ENCODE peak calls at places on chromosomes 3 and 15, in four cellular contexts. Q is cardiac muscle cell, W is right cardiac atrium, B is Peyer's patch. M is an unnamed sample. For H3K4me1, the result is how much of the 10 kb centered on the place peaks cover.

GRCh38 chr15:23069496-23070166 is 30.3 kb upstream of the TUBGCP5 start:
- DNase-seq in Q (no peak), B (no peak), W (no peak), M (no peak)

GRCh38 chr15:60673918-60674558 is 195.1 kb upstream of the ICE2 start:
- DNase-seq in Q (no peak), W (peak), B (no peak), M (no peak)

GRCh38 chr3:196168808-196169391 is 42.3 kb downstream of the ZDHHC19 start:
- DNase-seq in W (no peak), Q (no peak), B (no peak), M (no peak)

GRCh38 chr3:173770796-173771573 is 373.4 kb downstream of the NLGN1 start:
- DNase-seq in Q (no peak), B (no peak), W (no peak), M (no peak)

GRCh38 chr3:106620646-106621045 is 751.8 kb upstream of the CBLB start:
- DNase-seq in W (no peak), B (no peak), Q (no peak), M (no peak)

GRCh38 chr3:123093696-123094095 is 26.9 kb downstream of the PDIA5 start:
- DNase-seq in B (no peak), Q (no peak), W (no peak), M (no peak)

GRCh38 chr3:134453631-134454030 is 32.2 kb downstream of the ANAPC13 start:
- DNase-seq in Q (no peak), W (no peak), B (no peak), M (no peak)

GRCh38 chr3:39141211-39141995 is 12.0 kb downstream of the CSRNP1 start:
- DNase-seq in B (peak), Q (no peak), W (peak), M (peak)

GRCh38 chr3:123859177-123859576 is 25.0 kb downstream of the MYLK start:
- DNase-seq in Q (no peak), B (no peak), W (no peak), M (no peak)

GRCh38 chr3:11367116-11367781 is 95.1 kb downstream of the ATG7 start:
- DNase-seq in Q (no peak), B (no peak), W (peak), M (no peak)

GRCh38 chr15:98904466-98905048 is 103.0 kb downstream of the PGPEP1L start:
- DNase-seq in B (no peak), Q (no peak), W (no peak), M (no peak)

GRCh38 chr15:43912208-43912607 is 85.4 kb downstream of the WDR76 start:
- DNase-seq in W (no peak), B (no peak), Q (no peak), M (no peak)

GRCh38 chr15:60124460-60125070 is 120.5 kb downstream of the FOXB1 start:
- DNase-seq in Q (no peak), B (no peak), W (no peak), M (no peak)

GRCh38 chr3:20394243-20394642 is 208.2 kb upstream of the SGO1 start:
- DNase-seq in B (no peak), Q (no peak), W (no peak), M (no peak)

GRCh38 chr3:74789111-74789510 is 174.7 kb upstream of the CNTN3 start:
- DNase-seq in Q (no peak), W (no peak), B (no peak), M (no peak)

GRCh38 chr3:27322634-27323033 is 46.5 kb downstream of the NEK10 start:
- DNase-seq in B (no peak), Q (no peak), W (no peak), M (no peak)

GRCh38 chr3:46860381-46861292 is 2.6 kb downstream of the MYL3 start:
- DNase-seq in Q (peak), W (peak), B (no peak), M (peak)

GRCh38 chr3:197302696-197303341 is 4.4 kb upstream of the DLG1 start:
- DNase-seq in Q (no peak), W (no peak), B (no peak), M (no peak)

GRCh38 chr15:75161788-75162414 is 39.8 kb upstream of the C15orf39 start:
- DNase-seq in Q (no peak), B (no peak), W (peak), M (peak)

GRCh38 chr3:149767720-149768119 is 15.4 kb upstream of the COMMD2 start:
- DNase-seq in Q (no peak), W (no peak), B (no peak), M (no peak)

GRCh38 chr15:87940763-87941162 is 315.8 kb downstream of the NTRK3 start:
- DNase-seq in W (no peak), B (no peak), Q (no peak), M (no peak)

GRCh38 chr15:60477991-60478632 is 830 bp downstream of the ICE2 start:
- DNase-seq in Q (peak), W (no peak), B (no peak), M (no peak)

DNA sequence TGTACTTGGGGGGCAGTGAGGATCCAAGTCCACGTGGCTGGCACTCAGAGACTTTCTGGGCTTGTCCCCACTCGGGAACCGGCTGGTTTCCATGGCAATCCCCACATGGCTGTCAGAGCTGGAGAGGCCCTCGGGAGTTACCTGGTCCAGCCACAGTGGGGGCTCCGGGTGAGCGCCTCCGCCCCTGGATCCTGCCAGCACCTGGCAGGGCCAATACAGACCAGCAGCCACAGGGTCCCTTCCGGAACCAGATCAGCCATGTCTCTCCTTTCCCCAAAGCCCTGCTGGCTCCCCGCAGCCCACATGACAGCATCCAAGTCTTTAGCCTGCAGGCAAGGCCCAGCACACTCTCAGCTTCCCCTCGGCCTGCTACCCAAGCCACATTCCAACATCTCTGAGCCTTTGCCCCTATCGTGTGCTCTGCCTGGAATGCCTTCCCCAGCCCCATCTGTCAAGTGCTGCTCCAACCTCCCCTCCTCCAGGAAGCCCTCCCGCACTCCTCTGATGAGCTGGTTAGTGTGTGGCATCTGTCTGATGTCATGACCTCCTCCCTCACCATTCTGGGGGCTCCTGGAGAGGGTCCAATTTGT is 8.6 kb downstream of the PLXND1 start:
- DNase-seq in W (no peak), Q (no peak), B (no peak), M (no peak)
- H3K4me1 ChIP-seq in W (under half), Q (under half), B (half or more), M (half or more)

GRCh38 chr3:172066880-172067778 is 27.8 kb downstream of the FNDC3B start:
- DNase-seq in B (no peak), Q (no peak), W (no peak), M (no peak)
- H3K4me1 ChIP-seq in B (under half), Q (under half), W (under half), M (half or more)

GRCh38 chr15:78950343-78950742 is 5.5 kb upstream of the CTSH start:
- DNase-seq in B (no peak), W (no peak), Q (no peak), M (no peak)
- H3K4me1 ChIP-seq in B (under half), W (under half), Q (under half), M (under half)

GRCh38 chr3:29335438-29335837 is 54.6 kb downstream of the RBMS3 start:
- DNase-seq in W (peak), B (peak), Q (peak), M (peak)
- H3K4me1 ChIP-seq in W (under half), B (under half), Q (under half), M (under half)

DNA sequence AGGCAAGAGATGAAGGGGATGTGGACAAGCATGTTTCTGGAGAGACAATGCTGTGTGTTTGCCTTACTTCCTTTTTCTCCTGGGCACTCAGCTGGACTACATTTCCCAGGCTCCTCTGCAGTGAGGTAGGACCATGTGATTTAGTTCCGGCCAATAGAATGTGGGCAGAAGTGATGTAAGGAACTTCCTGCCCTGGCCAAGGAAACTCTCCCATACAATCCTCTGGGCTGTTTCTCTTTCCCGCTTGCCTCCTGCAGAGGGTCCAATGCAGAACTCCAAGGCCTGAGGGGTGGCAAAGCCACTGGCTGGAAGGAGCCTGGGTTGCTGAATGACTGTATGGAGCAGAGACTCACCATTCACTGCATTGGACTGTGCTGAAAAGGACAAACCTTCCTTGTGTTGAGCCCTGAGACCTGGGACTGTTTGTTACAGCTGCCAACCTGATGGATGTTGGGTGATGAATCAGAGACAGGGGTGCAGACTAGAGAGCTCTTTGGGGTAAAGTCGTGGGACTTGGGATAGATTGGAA is 82.7 kb upstream of the SLC6A6 start:
- DNase-seq in Q (peak), B (peak), W (no peak), M (no peak)
- H3K4me1 ChIP-seq in Q (under half), B (under half), W (under half), M (under half)

DNA sequence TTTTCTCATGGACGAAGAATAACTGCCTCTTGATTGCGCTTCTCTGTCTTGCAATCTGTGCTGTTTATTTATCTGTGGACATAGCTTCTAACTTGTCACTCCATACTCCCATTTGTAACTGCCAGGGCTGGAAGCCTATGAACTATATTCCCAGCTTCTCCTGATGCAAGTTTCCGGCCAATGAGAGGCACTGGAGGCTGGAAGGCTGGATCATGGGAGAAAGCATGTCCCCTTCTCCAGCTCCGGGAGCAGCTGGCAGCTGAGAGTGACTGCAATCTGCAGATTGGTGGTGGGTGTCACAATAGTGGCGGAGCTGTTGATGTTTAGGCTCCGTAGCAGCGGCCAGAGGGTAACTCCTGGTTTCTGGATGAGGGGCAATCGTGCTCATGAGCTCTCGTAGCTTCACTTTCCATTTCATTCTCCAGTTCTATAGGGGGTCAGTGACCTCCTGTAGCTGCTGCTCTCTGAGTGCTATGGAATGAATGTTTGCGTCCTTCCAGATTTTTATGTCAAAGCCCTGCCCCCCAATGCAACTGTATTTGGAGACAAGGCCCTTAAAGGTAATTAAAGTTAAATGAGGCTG is 35.7 kb upstream of the PCSK6 start:
- DNase-seq in Q (no peak), W (no peak), B (no peak), M (no peak)
- H3K4me1 ChIP-seq in Q (under half), W (under half), B (under half), M (under half)

GRCh38 chr15:29937956-29938355 is 115.7 kb upstream of the TJP1 start:
- DNase-seq in B (no peak), W (no peak), Q (no peak), M (no peak)
- H3K4me1 ChIP-seq in B (under half), W (under half), Q (under half), M (under half)

DNA sequence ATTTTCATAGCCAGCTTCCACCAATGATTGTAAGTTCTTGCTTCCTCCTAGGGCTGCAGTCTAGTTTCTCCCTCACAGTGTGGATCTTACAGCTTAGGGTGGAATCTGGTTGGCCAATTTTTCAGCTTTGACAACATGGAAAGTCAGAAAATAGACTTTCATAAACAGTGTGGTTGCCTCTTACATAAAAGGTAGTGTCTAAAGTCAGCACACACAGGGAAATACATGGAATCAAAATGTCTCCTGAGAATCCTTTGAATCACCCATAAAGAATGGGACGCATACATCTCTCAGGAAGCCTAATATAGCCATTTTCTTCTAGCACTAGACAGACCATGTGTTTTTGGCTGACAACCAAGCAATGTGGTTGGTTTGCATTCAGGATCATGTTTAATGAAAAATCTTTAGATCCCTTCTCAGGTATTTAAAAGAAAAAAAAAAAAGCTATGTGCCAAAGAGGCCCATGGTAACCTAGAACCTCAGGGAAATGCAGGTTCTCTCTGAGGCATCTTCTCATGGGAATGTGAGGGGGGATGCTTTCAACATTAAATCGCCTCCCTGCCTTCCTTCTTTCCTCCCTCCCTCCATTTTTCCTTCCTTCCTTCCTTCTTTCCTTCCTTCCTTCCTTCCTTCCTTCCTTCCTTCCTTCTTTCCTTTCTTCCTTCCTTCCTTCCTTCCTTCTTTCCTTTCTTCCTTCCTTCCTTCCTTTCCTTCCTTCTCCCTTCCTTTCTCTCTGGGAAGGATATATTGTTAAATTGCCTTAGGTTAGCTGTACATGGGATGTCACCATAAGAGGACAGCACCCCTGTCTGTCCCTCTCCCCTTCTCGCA is 34.3 kb upstream of the ZBTB38 start:
- DNase-seq in B (no peak), W (no peak), Q (no peak), M (no peak)
- H3K4me1 ChIP-seq in B (under half), W (under half), Q (under half), M (under half)

DNA sequence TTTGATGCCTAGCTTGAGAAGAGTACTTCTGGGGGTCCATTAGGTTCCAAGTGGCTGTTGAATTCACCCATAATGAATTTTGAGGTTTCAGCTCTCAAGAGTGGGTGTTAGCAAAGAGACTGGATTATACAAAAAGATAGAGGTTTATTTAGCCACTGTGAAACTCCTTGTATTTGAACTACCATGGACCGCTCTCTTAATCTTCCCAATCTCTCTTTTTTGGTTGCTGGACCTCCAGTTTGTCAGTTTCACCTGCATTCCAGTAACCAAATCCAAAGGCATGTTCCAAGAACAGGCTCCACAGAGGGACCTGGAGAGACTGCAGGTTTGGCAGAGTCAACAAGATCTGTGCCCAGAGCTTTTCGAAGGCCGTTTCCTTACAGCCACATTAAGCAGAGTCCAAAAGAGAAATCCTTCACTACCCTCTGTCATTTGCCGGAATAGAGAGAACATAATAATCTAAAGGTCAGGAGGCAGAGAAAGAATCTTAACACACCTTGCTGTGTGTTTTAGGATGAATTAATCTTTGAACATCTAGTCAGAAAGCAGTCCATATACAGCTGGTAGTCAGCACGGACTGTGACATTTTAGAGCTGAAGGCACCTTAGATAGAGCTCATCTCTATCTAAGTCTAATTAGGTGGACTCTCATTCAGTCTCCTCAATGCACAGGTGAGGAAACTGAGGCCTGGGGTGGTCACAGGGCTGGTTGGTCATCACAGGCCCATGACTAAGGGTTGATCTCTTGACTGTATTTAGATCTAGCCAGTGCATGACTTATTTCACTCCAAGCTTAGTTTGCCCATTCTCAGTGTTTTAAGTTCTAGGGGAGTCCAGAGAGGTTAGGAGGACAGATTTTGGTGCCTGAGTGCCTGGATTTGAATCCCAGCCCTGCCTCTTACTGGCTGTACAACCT is 1.3 kb downstream of the ABHD2 start:
- DNase-seq in W (no peak), B (no peak), Q (no peak), M (no peak)
- H3K4me1 ChIP-seq in W (under half), B (under half), Q (half or more), M (half or more)

GRCh38 chr15:66402885-66403284 is 16.2 kb downstream of the MAP2K1 start:
- DNase-seq in Q (no peak), B (no peak), W (no peak), M (no peak)
- H3K4me1 ChIP-seq in Q (under half), B (under half), W (under half), M (under half)